ENCODE peak calls at places on chromosomes 7 and 10, in seven cellular contexts. R is IMR-90; M is dorsolateral prefrontal cortex; P is brain microvascular endothelial cell; E is CD8-positive, alpha-beta T cell; S is cardiac fibroblast; Z is fibroblast of pulmonary artery. W is an unnamed sample.
A peak's percentile ranks its signal among the peaks of the same experiment; 100 is the strongest.

GRCh38 chr10:68700193-68700592 is 20.8 kb upstream of the CCAR1 start:
- DNase-seq in S (no peak), M (no peak), P (no peak), Z (no peak), E (no peak), R (no peak), W (no peak)

GRCh38 chr7:148204639-148205292 is 385.8 kb upstream of the C7orf33 start:
- DNase-seq in E (no peak), M (no peak), S (no peak), R (no peak), P (no peak), Z (no peak), W (no peak)

GRCh38 chr10:15211464-15211979 is 43.0 kb upstream of the NMT2 start:
- DNase-seq in R (peak; percentile 93), Z (peak; percentile 50), M (no peak), E (no peak), S (peak; percentile 90), P (peak; percentile 80), W (peak; percentile 63)

GRCh38 chr7:30796105-30796869 is 25.1 kb downstream of the MINDY4 start:
- DNase-seq in E (no peak), Z (peak; percentile 60), P (no peak), R (peak; percentile 85), M (no peak), S (peak; percentile 68), W (peak; percentile 38)

GRCh38 chr7:129898502-129899160 is 54.1 kb downstream of the UBE2H start:
- DNase-seq in M (no peak), Z (no peak), S (peak; percentile 25), E (no peak), R (peak; percentile 16), P (no peak), W (no peak)

GRCh38 chr10:65416094-65416493 is 1509.7 kb upstream of the LRRTM3 start:
- DNase-seq in S (peak; percentile 47), P (peak; percentile 58), R (no peak), E (no peak), Z (peak; percentile 10), M (no peak), W (no peak)

GRCh38 chr10:34413920-34414319 is 401.2 kb downstream of the PARD3 start:
- DNase-seq in Z (no peak), E (no peak), P (no peak), S (no peak), M (no peak), R (no peak), W (no peak)

GRCh38 chr7:157782041-157782440 is 445.2 kb downstream of the DNAJB6 start:
- DNase-seq in M (no peak), S (no peak), E (no peak), R (no peak), Z (no peak), P (no peak), W (no peak)

GRCh38 chr7:25384820-25385560 is 156.7 kb upstream of the NPVF start:
- DNase-seq in S (no peak), P (no peak), M (peak; percentile 40), E (no peak), Z (no peak), R (no peak), W (no peak)

GRCh38 chr10:55351431-55351830 is 550.4 kb upstream of the PCDH15 start:
- DNase-seq in P (no peak), M (no peak), S (no peak), E (no peak), R (no peak), Z (no peak), W (no peak)

GRCh38 chr7:44103941-44104879 is at the start of gene AEBP1:
- DNase-seq in E (peak; percentile 19), Z (peak; percentile 37), R (no peak), S (peak; percentile 33), P (no peak), M (no peak), W (no peak)

GRCh38 chr7:66748791-66749190 is 8.3 kb downstream of the RABGEF1 start:
- DNase-seq in R (no peak), P (no peak), S (no peak), Z (no peak), M (no peak), E (no peak), W (no peak)
- TF ChIP-seq CTCF in R (no peak), P (no peak), S (no peak), Z (no peak), M (no peak), E (no peak), W (no peak)

GRCh38 chr7:195830-196128 is 3.4 kb downstream of the FAM20C start:
- DNase-seq in M (no peak), Z (no peak), P (no peak), S (no peak), R (no peak), E (no peak), W (no peak)
- H3K4me3 ChIP-seq in M (no peak overlapping the region), Z (peak overlapping the region; percentile 74), P (peak overlapping the region; percentile 91), S (no peak overlapping the region), R (peak overlapping the region; percentile 78), E (no peak overlapping the region), W (no peak overlapping the region)

GRCh38 chr10:7410800-7411670 is at the start of gene SFMBT2:
- DNase-seq in M (peak; percentile 64), S (peak; percentile 58), R (peak; percentile 49), P (peak; percentile 9), Z (peak; percentile 72), E (peak; percentile 48), W (peak; percentile 49)
- TF ChIP-seq CTCF in M (no peak), S (no peak), R (peak; percentile 2), P (peak; percentile 24), Z (peak; percentile 4), E (no peak), W (peak; percentile 11)

GRCh38 chr7:88344956-88345832 is 38.5 kb upstream of the STEAP4 start:
- DNase-seq in P (peak; percentile 28), E (no peak), M (peak; percentile 38), Z (peak; percentile 30), R (no peak), S (peak; percentile 27), W (peak; percentile 51)
- H3K4me3 ChIP-seq in P (no peak overlapping the region), E (no peak overlapping the region), M (peak overlapping the region; percentile 32), Z (no peak overlapping the region), R (no peak overlapping the region), S (no peak overlapping the region), W (no peak overlapping the region)

GRCh38 chr10:102641880-102642552 is 2.3 kb upstream of the TRIM8 start:
- DNase-seq in R (peak; percentile 97), M (peak; percentile 98), E (peak; percentile 98), P (peak; percentile 98), Z (peak; percentile 98), S (peak; percentile 97), W (peak; percentile 98)
- TF ChIP-seq CTCF in R (no peak), M (no peak), E (no peak), P (no peak), Z (no peak), S (no peak), W (no peak)

DNA sequence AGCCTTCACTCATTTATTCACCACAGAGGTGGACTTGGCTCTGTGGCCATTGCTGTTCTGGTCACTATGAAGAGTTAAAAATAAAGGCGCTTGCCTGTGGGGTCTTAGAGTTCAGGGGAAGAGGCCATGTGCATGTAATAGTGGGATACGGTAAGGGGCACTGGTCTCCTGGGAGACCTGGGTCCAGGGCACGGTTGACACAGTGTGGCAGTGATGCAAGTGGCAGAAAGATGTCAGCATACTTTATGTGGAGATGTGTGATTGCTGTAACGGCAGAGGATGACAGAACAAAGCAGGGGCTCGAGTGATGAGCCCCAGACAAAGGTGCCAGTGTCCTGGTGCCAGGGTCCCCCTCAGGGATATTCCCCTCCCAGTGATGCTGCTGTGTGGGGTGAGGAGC is 8.6 kb downstream of the ZSCAN25 start:
- DNase-seq in R (no peak), Z (no peak), S (no peak), E (no peak), P (no peak), M (no peak), W (no peak)
- H3K4me3 ChIP-seq in R (no peak overlapping the region), Z (no peak overlapping the region), S (no peak overlapping the region), E (peak overlapping the region; percentile 51), P (no peak overlapping the region), M (no peak overlapping the region), W (no peak overlapping the region)

DNA sequence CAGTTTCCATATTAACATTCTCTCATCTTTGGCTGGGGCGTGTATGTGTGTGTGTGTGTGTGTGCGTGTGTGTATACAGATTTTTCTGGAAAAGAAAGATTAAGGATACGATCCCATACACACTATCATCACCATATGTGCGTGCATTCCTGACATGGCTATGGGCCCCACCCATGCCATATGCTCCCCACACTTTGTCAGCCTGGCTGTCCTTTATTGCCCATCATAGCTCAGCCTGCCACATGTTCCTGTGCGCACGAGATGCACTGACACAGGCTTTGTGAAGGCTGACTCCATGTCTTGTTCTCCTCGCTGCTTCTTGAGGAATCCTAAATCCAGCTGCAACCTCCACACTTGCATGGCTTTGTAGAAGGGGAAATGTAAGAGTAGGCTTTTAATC is 984.1 kb downstream of the LRMDA start:
- DNase-seq in S (no peak), P (no peak), E (no peak), R (no peak), Z (no peak), M (no peak), W (no peak)
- TF ChIP-seq CTCF in S (no peak), P (no peak), E (no peak), R (no peak), Z (no peak), M (no peak), W (no peak)

DNA sequence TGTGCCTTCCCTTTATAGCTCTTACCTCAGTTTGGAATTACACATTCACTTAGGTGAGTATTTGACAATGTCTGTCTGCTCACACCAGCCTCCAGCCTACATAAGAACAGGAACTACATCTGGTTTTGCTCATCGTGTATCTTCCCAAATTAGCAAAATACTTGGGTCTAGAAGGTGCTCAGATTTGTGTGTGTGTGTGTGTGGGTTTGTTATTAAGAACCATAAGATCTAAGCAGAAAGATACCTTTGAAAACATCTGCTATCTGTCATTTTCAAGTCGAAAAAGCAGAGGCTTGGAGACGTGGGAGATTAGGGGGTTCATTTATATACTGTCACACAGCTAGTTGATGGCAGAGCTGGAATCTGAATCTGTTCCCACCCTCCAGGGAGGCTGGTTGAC is 14.8 kb upstream of the LAMB4 start:
- DNase-seq in M (no peak), Z (no peak), R (no peak), E (no peak), S (no peak), P (no peak), W (no peak)
- H3K4me3 ChIP-seq in M (no peak overlapping the region), Z (no peak overlapping the region), R (no peak overlapping the region), E (no peak overlapping the region), S (no peak overlapping the region), P (no peak overlapping the region), W (no peak overlapping the region)

DNA sequence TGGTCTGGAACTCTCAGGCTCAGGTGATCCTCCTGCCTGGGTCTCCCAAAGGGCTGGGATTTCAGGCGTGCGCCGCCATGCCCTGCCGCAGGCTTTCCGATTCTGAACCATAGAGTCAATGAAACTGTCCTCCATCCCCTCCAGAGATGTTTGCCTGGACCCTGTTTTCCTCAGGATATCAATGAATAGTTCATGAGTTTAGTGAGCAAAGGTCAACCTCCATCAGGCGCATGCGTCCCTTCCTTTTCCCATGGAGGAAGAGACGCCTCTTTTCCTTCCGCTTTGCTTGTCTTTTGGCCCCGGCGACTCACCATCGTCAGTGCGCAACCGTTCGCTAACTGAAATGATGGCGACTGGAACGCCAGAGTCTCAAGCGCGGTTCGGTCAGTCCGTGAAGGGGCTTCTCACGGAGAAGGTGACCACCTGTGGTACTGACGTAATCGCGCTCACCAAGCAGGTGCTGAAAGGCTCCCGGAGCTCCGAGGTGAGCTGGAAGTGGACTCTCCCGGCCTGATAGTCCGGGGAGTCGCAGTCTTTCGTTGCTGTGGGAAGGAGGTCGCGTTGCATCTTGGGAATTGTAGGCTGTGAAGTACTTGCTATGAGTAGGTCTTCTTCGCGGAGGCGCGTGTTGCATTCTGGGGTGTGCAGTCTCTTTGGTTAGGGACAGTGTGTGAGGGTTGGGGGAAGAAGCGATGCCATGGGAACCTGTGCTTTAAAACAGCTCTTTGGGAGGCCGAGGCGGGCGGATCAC is at the start of gene BORCS7:
- DNase-seq in M (peak; percentile 97), Z (peak; percentile 98), P (peak; percentile 98), E (peak; percentile 72), S (peak; percentile 99), R (peak; percentile 97), W (peak; percentile 98)
- TF ChIP-seq CTCF in M (peak; percentile 19), Z (no peak), P (no peak), E (no peak), S (no peak), R (no peak), W (no peak)

W was measured in epithelial cell of esophagus.